ENCODE peak calls at places on chromosomes 13 and 19, in five cellular contexts. X is EL, F is RPMI7951, V is AG09309, J is IMR-90. E is an unnamed sample.

GRCh38 chr19:39847525-39847924 is 1.3 kb upstream of the FBL start:
- DNase-seq in X (peak; percentile 27), F (no peak), V (no peak), J (no peak), E (no peak)

GRCh38 chr19:39127812-39128510 is 2.4 kb downstream of the PAK4 start:
- DNase-seq in X (no peak), F (no peak), V (no peak), J (no peak), E (no peak)

GRCh38 chr13:99421271-99421670 is 80.0 kb upstream of the TM9SF2 start:
- DNase-seq in X (no peak), F (no peak), V (no peak), J (no peak), E (no peak)

GRCh38 chr19:5147971-5148793 is 179.3 kb downstream of the KDM4B start:
- DNase-seq in X (no peak), F (no peak), V (peak; percentile 25), J (no peak), E (no peak)

GRCh38 chr13:36190771-36191170 is 23.6 kb downstream of the SOHLH2 start:
- DNase-seq in X (no peak), F (no peak), V (no peak), J (no peak), E (peak; percentile 6)

GRCh38 chr19:47492571-47493377 is 8.8 kb upstream of the KPTN start:
- DNase-seq in X (no peak), F (no peak), V (no peak), J (no peak), E (no peak)

GRCh38 chr19:8445488-8446001 is 770 bp downstream of the HNRNPM start:
- DNase-seq in X (peak; percentile 51), F (peak; percentile 38), V (no peak), J (no peak), E (no peak)

GRCh38 chr19:10797078-10797477 is 38.9 kb downstream of the TMED1 start:
- DNase-seq in X (no peak), F (no peak), V (no peak), J (no peak), E (no peak)

GRCh38 chr13:112545866-112546265 is 42.1 kb downstream of the TUBGCP3 start:
- DNase-seq in X (peak; percentile 66), F (peak; percentile 40), V (peak; percentile 63), J (peak; percentile 92), E (no peak)

GRCh38 chr13:98173431-98173921 is 3.6 kb downstream of the RNF113B start:
- DNase-seq in X (peak; percentile 97), F (peak; percentile 92), V (peak; percentile 96), J (peak; percentile 99), E (peak; percentile 45)

GRCh38 chr19:32339988-32340874 is 5.2 kb upstream of the ZNF507 start:
- DNase-seq in X (peak; percentile 47), F (peak; percentile 53), V (no peak), J (peak; percentile 27), E (peak; percentile 49)

GRCh38 chr13:109026266-109026665 is 396.9 kb downstream of the MYO16 start:
- DNase-seq in X (no peak), F (no peak), V (no peak), J (no peak), E (no peak)

GRCh38 chr13:76222511-76222910 is 586.4 kb downstream of the LMO7 start:
- DNase-seq in X (no peak), F (no peak), V (no peak), J (peak; percentile 55), E (no peak)

GRCh38 chr19:30403583-30403982 is 31.4 kb downstream of the ZNF536 start:
- DNase-seq in X (no peak), F (no peak), V (no peak), J (no peak), E (no peak)

E was measured in H4.